ENCODE peak calls at places on chromosomes 4 and X, in nine cellular contexts. L, I, D, C, W, T, J, F and G are unnamed samples.

GRCh38 chr4:125975861-125976397 is 661.2 kb downstream of the FAT4 start:
- DNase-seq in L (no peak), I (no peak), D (no peak), C (no peak), W (no peak), T (no peak), J (no peak), F (no peak), G (no peak)

GRCh38 chrX:1813809-1814208 is 198.9 kb downstream of the ASMT start:
- DNase-seq in L (no peak), I (no peak), D (no peak), C (no peak), W (no peak), T (no peak), J (no peak), F (no peak), G (no peak)

GRCh38 chr4:69843301-69843700 is 16.6 kb downstream of the SULT1E1 start:
- DNase-seq in L (no peak), I (no peak), D (no peak), C (no peak), W (no peak), T (no peak), J (no peak), F (no peak), G (no peak)

GRCh38 chr4:1048781-1049590 is 37.6 kb downstream of the FGFRL1 start:
- DNase-seq in L (peak), I (no peak), D (no peak), C (no peak), W (no peak), T (peak), J (no peak), F (no peak), G (no peak)

GRCh38 chr4:69054578-69055200 is 41.6 kb upstream of the UGT2B7 start:
- DNase-seq in L (no peak), I (no peak), D (no peak), C (no peak), W (peak), T (peak), J (no peak), F (no peak), G (no peak)

GRCh38 chr4:77449996-77450395 is 155.6 kb upstream of the CXCL13 start:
- DNase-seq in L (no peak), I (no peak), D (no peak), C (no peak), W (no peak), T (no peak), J (no peak), F (no peak), G (no peak)

GRCh38 chr4:76233967-76234678 is 17.4 kb upstream of the FAM47E start:
- DNase-seq in L (peak), I (no peak), D (no peak), C (no peak), W (no peak), T (no peak), J (no peak), F (no peak), G (no peak)

GRCh38 chr4:141058739-141059507 is 74.3 kb downstream of the RNF150 start:
- DNase-seq in L (no peak), I (no peak), D (no peak), C (no peak), W (peak), T (no peak), J (no peak), F (no peak), G (no peak)

GRCh38 chr4:168534535-168534934 is 37.7 kb downstream of the PALLD start:
- DNase-seq in L (no peak), I (no peak), D (no peak), C (no peak), W (no peak), T (no peak), J (no peak), F (no peak), G (no peak)

GRCh38 chr4:106201373-106201772 is 114.6 kb downstream of the TBCK start:
- DNase-seq in L (no peak), I (no peak), D (no peak), C (no peak), W (no peak), T (peak), J (no peak), F (no peak), G (no peak)

GRCh38 chrX:127558811-127559210 is 493.4 kb downstream of the ACTRT1 start:
- DNase-seq in L (no peak), I (no peak), D (no peak), C (no peak), W (no peak), T (no peak), J (no peak), F (no peak), G (no peak)

GRCh38 chr4:111991797-111992196 is 153.5 kb upstream of the FAM241A start:
- DNase-seq in L (no peak), I (peak), D (no peak), C (no peak), W (peak), T (peak), J (no peak), F (no peak), G (no peak)